ENCODE peak calls at places on chromosomes 13 and 19, in eight cellular contexts. C is lower leg skin, O is Peyer's patch, V is fibroblast of mammary gland, R is fibroblast of pulmonary artery, Q is uterus, Y is endodermal cell, K is heart right ventricle. D is an unnamed sample.

GRCh38 chr13:86918682-86919081 is 752.5 kb upstream of the SLITRK5 start:
- DNase-seq in C (no peak), O (no peak), V (no peak), R (no peak), Q (no peak), Y (no peak), K (no peak), D (no peak)

GRCh38 chr13:32838985-32839384 is 177.2 kb upstream of the KL start:
- DNase-seq in C (no peak), O (no peak), V (no peak), R (peak), Q (no peak), Y (peak), K (peak), D (no peak)

GRCh38 chr19:10612515-10613119 is 12.7 kb upstream of the SLC44A2 start:
- DNase-seq in C (no peak), O (no peak), V (no peak), R (no peak), Q (peak), Y (no peak), K (peak), D (no peak)

GRCh38 chr19:2270157-2270571 is 11.8 kb downstream of the PEAK3 start:
- DNase-seq in C (peak), O (no peak), V (no peak), R (no peak), Q (peak), Y (no peak), K (peak), D (peak)

GRCh38 chr13:103926118-103926517 is 859.9 kb upstream of the SLC10A2 start:
- DNase-seq in C (no peak), O (no peak), V (no peak), R (no peak), Q (no peak), Y (no peak), K (no peak), D (no peak)

GRCh38 chr13:39787086-39787487 is 131.6 kb downstream of the COG6 start:
- DNase-seq in C (no peak), O (no peak), V (peak), R (peak), Q (no peak), Y (no peak), K (peak), D (peak)

GRCh38 chr13:93559718-93560117 is 333.1 kb downstream of the GPC6 start:
- DNase-seq in C (no peak), O (no peak), V (peak), R (peak), Q (no peak), Y (no peak), K (no peak), D (peak)

GRCh38 chr13:77298403-77298802 is 28.5 kb downstream of the MYCBP2 start:
- DNase-seq in C (no peak), O (no peak), V (no peak), R (no peak), Q (no peak), Y (no peak), K (no peak), D (no peak)

DNA sequence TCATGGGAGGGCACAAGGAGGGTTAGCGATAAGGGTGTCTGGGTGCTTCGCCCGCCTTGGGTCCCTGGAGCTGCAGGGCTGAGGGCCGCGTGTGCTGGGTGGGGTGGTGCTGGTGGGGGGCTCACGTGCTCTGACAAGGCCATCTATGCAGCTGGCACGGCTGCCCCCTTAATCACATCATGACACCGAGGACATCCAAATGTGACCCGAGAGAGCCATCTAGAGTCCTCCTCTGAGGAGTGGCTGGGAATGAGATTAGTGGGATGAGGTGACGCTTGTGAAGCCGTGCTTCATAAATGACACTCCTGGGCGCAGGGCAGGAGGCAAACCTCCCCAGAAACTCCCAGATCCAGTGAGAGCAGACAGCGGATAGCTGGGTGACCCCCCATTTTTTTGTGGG is 6.5 kb downstream of the FZR1 start:
- DNase-seq in C (no peak), O (no peak), V (no peak), R (no peak), Q (no peak), Y (no peak), K (no peak), D (no peak)
- TF ChIP-seq CTCF in C (no peak), O (no peak), V (no peak), R (no peak), Q (no peak), Y (no peak), K (no peak), D (no peak)

DNA sequence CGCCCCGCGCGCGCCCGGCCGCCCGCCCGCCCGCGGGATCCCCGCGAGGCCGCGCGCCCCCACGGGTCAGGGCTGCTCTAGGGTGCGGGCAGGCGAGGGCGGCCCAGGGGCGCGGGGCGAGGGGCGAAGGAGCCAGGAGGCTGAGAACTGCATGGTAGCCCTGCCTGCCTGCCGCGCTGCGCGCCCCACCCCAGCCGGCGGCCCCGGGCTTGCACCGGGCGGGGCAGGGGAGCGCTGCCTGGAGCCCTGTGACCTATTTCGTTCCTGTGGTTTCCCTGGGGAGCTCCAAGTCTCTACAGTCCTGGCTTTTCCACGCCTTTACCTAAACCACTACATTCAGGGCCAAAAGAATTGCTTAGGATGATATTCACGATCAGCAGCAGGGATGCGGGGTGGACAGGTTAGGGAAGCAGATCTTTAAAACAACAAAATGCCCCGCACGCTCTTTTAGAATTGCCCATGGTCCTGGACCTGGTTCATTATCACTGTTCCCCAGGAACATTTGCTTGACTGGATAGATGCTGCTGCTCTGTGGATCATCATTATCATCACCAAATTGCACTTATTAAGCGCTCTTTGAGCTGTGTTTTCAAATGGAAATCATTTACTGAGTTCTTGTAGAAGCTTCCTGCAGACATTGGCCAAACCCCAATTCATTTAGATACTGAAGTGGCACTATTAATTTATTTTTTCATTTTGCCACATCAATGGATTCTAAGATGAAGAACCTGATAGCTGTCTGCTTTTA is 423 bp upstream of the GPR12 start:
- DNase-seq in C (no peak), O (no peak), V (no peak), R (no peak), Q (no peak), Y (peak), K (no peak), D (no peak)
- H3K4me3 ChIP-seq in C (no peak), O (no peak), V (no peak), R (no peak), Q (no peak), Y (no peak), K (peak), D (no peak)

GRCh38 chr13:108220042-108220441 is 1.9 kb downstream of the ABHD13 start:
- DNase-seq in C (no peak), O (no peak), V (no peak), R (no peak), Q (no peak), Y (peak), K (no peak), D (no peak)
- TF ChIP-seq CTCF in C (no peak), O (no peak), V (no peak), R (no peak), Q (no peak), Y (no peak), K (no peak), D (no peak)

DNA sequence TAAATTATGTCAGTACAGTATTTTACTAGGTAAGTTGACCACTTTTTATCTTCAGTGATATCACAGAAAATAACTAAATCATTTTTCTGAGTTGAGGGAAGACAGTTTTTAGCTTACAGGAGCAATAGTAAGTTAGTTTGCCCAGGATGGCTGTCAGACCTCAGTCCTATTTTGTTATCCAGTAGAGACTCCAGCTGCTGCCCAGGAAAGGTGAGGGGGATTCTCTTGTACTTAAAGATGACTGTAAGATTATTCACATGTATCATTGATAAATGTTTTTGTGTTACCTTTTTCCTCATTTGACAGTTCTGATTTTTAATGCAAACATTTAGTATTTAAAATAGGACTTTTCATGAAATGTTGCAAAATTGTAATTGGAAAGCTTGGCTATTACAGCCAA is 14.5 kb upstream of the GPR183 start:
- DNase-seq in C (no peak), O (no peak), V (no peak), R (no peak), Q (no peak), Y (no peak), K (no peak), D (no peak)
- H3K4me3 ChIP-seq in C (no peak), O (no peak), V (no peak), R (no peak), Q (no peak), Y (no peak), K (no peak), D (no peak)

DNA sequence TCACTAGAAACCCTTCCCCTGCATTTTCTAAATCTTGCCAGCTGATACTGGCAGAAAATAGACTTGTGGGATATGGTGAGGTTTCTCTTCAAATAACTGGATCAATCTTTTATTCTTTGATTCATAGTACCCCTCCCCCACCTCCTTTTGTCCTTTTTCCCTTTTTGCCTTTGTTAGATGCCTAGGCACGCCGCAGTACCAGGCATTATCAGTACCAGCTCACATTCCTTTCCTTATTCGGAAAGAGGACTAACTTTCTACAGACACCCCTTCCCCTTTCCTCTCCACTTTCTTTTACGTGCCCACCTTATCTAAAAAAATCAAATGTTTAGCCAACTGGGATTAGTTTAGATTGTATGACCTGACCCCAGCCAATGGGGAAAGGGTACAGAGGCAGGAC is 226.4 kb downstream of the MTUS2 start:
- DNase-seq in C (no peak), O (no peak), V (no peak), R (no peak), Q (no peak), Y (no peak), K (no peak), D (no peak)
- TF ChIP-seq CTCF in C (no peak), O (no peak), V (no peak), R (no peak), Q (no peak), Y (no peak), K (no peak), D (no peak)

DNA sequence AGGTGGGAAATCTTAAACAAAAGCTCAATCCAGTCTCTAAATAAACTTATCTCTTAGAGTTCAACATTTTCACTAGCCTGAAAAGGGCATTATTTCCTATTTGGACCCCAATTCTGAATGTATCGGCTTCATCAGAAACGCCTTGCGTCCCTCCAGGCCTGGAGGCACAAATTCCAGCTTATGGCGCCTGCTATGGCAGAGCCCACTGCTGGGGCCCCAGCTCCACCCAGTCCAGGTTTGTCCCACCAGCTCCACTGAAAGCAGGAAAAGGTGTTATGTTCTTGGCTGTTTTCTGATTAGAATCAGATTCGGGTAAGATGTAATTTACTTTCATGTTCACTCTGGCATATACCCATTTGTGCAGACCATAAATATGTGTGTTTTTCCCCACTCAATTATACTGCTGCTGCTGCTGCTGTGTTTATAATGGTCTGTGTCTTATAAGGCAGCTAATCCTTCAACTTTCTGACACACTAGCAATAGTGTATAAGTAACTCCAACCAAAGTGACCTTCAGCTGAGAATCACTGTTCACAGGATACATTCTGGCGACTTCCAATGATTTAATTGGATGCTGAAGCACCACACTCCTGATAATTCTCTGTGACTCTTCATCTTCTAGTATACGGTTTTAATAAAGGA is 6.4 kb downstream of the IRS2 start:
- DNase-seq in C (no peak), O (no peak), V (no peak), R (no peak), Q (no peak), Y (no peak), K (no peak), D (no peak)
- H3K4me3 ChIP-seq in C (no peak), O (peak), V (peak), R (peak), Q (peak), Y (peak), K (peak), D (peak)

DNA sequence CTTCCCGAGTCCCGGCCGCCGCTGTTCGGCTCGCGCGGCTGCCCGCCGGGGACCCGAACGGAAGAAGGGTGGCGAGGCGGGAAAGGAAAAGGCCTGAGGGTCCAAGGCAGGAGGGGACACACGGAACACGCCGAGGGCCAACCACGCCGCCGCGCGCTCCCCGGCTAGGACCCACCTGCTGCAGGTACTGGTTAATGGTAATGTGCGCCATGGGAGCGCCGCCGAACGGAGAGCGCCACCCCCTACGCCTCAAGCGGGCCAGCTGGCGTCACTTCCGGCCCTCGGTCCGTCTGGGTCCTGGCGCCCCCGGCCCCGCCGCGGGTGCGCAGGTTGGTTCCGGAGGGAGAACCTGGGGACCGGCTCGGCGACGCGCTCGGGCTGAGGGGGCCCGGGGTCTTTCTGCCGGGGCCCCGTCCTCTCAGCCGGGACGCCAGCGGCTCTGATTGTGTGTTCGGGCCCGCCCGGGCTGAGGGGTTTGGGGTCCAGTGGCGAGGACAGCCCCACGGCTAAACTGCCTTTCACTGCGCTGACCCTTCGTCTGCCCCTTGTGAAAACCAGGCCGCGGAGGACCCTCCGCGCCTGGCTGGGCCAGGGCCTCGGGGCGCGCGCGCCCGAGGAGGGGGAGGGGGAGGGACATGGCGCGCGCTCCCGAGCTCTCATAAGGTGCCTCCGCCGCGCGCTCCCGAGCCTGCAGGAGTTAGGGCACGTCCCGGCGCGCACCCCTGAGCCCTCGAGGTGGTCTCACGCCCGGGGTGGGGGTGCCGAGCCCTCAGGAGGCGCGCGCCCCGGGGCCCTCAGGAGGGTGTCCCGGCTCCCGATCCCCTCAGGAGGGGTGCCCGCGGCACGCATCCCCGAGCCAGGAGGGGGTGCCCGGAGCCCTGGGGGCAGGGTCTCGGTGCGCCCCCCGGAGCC is at the start of gene PCID2:
- DNase-seq in C (peak), O (peak), V (peak), R (peak), Q (peak), Y (peak), K (peak), D (peak)
- TF ChIP-seq CTCF in C (no peak), O (no peak), V (no peak), R (no peak), Q (peak), Y (peak), K (no peak), D (no peak)

D was measured in AG10803.